ENCODE peak calls at places on chromosomes 5 and 9, in nine cellular contexts. One of them, this sample, is unnamed.

GRCh38 chr9:115118471-115119156 is 657 bp upstream of the TNC start:
- DNase-seq in HL-60: no peak
- DNase-seq in vagina: no peak
- DNase-seq in stomach: peak; percentile 60
- DNase-seq in prostate gland: peak; percentile 69
- DNase-seq in K562: no peak
- DNase-seq in GM12878: no peak
- DNase-seq in breast epithelium: peak; percentile 54
- DNase-seq in transverse colon: peak; percentile 48
- DNase-seq in this sample: no peak

GRCh38 chr5:158911693-158912363 is 187.9 kb downstream of the EBF1 start:
- DNase-seq in HL-60: no peak
- DNase-seq in breast epithelium: no peak
- DNase-seq in transverse colon: no peak
- DNase-seq in GM12878: no peak
- DNase-seq in K562: no peak
- DNase-seq in vagina: no peak
- DNase-seq in stomach: no peak
- DNase-seq in prostate gland: no peak
- DNase-seq in this sample: no peak

GRCh38 chr9:92728831-92729734 is 35.5 kb downstream of the BICD2 start:
- DNase-seq in prostate gland: no peak
- DNase-seq in stomach: peak; percentile 25
- DNase-seq in HL-60: peak; percentile 91
- DNase-seq in breast epithelium: peak; percentile 42
- DNase-seq in GM12878: no peak
- DNase-seq in transverse colon: peak; percentile 52
- DNase-seq in K562: peak; percentile 36
- DNase-seq in vagina: no peak
- DNase-seq in this sample: no peak

GRCh38 chr9:99049228-99049627 is 55.7 kb upstream of the TGFBR1 start:
- DNase-seq in breast epithelium: no peak
- DNase-seq in stomach: no peak
- DNase-seq in K562: no peak
- DNase-seq in transverse colon: no peak
- DNase-seq in prostate gland: no peak
- DNase-seq in HL-60: no peak
- DNase-seq in vagina: no peak
- DNase-seq in GM12878: no peak
- DNase-seq in this sample: no peak

GRCh38 chr5:175889910-175890684 is 18.7 kb downstream of the CPLX2 start:
- DNase-seq in vagina: no peak
- DNase-seq in K562: no peak
- DNase-seq in breast epithelium: no peak
- DNase-seq in GM12878: no peak
- DNase-seq in transverse colon: no peak
- DNase-seq in HL-60: no peak
- DNase-seq in stomach: peak; percentile 53
- DNase-seq in prostate gland: no peak
- DNase-seq in this sample: no peak

GRCh38 chr5:75053286-75054109 is 1.1 kb upstream of the GCNT4 start:
- DNase-seq in stomach: peak; percentile 76
- DNase-seq in vagina: no peak
- DNase-seq in transverse colon: peak; percentile 63
- DNase-seq in breast epithelium: peak; percentile 68
- DNase-seq in HL-60: peak; percentile 7
- DNase-seq in prostate gland: peak; percentile 33
- DNase-seq in K562: peak; percentile 8
- DNase-seq in GM12878: no peak
- DNase-seq in this sample: no peak

GRCh38 chr5:100614308-100614707 is 79.1 kb downstream of the FAM174A start:
- DNase-seq in vagina: no peak
- DNase-seq in K562: no peak
- DNase-seq in prostate gland: no peak
- DNase-seq in GM12878: no peak
- DNase-seq in transverse colon: no peak
- DNase-seq in stomach: no peak
- DNase-seq in breast epithelium: no peak
- DNase-seq in HL-60: no peak
- DNase-seq in this sample: no peak

GRCh38 chr5:140926211-140926902 is at the start of gene PCDHAC1:
- DNase-seq in prostate gland: peak; percentile 35
- DNase-seq in stomach: peak; percentile 66
- DNase-seq in vagina: no peak
- DNase-seq in breast epithelium: peak; percentile 79
- DNase-seq in HL-60: no peak
- DNase-seq in transverse colon: peak; percentile 46
- DNase-seq in K562: no peak
- DNase-seq in GM12878: no peak
- DNase-seq in this sample: no peak

GRCh38 chr5:99105216-99105615 is 176.4 kb upstream of the CHD1 start:
- DNase-seq in breast epithelium: no peak
- DNase-seq in prostate gland: no peak
- DNase-seq in vagina: no peak
- DNase-seq in transverse colon: no peak
- DNase-seq in HL-60: no peak
- DNase-seq in GM12878: no peak
- DNase-seq in K562: no peak
- DNase-seq in stomach: no peak
- DNase-seq in this sample: no peak

GRCh38 chr5:134055015-134055414 is 50.2 kb upstream of the VDAC1 start:
- DNase-seq in prostate gland: no peak
- DNase-seq in HL-60: no peak
- DNase-seq in K562: no peak
- DNase-seq in transverse colon: no peak
- DNase-seq in vagina: no peak
- DNase-seq in GM12878: no peak
- DNase-seq in stomach: no peak
- DNase-seq in breast epithelium: no peak
- DNase-seq in this sample: no peak

GRCh38 chr5:115558388-115558956 is 13.9 kb upstream of the FEM1C start:
- DNase-seq in breast epithelium: no peak
- DNase-seq in K562: no peak
- DNase-seq in GM12878: no peak
- DNase-seq in stomach: peak; percentile 77
- DNase-seq in transverse colon: no peak
- DNase-seq in prostate gland: peak; percentile 75
- DNase-seq in HL-60: no peak
- DNase-seq in vagina: no peak
- DNase-seq in this sample: no peak

GRCh38 chr5:92887254-92887653 is 693.8 kb downstream of the NR2F1-AS1 start:
- DNase-seq in breast epithelium: no peak
- DNase-seq in vagina: no peak
- DNase-seq in K562: no peak
- DNase-seq in GM12878: no peak
- DNase-seq in HL-60: no peak
- DNase-seq in transverse colon: no peak
- DNase-seq in stomach: no peak
- DNase-seq in prostate gland: no peak
- DNase-seq in this sample: no peak

GRCh38 chr9:86061972-86062739 is 37.2 kb downstream of the GOLM1 start:
- DNase-seq in K562: no peak
- DNase-seq in transverse colon: peak; percentile 56
- DNase-seq in prostate gland: no peak
- DNase-seq in stomach: no peak
- DNase-seq in vagina: no peak
- DNase-seq in HL-60: no peak
- DNase-seq in GM12878: no peak
- DNase-seq in breast epithelium: no peak
- DNase-seq in this sample: no peak

DNA sequence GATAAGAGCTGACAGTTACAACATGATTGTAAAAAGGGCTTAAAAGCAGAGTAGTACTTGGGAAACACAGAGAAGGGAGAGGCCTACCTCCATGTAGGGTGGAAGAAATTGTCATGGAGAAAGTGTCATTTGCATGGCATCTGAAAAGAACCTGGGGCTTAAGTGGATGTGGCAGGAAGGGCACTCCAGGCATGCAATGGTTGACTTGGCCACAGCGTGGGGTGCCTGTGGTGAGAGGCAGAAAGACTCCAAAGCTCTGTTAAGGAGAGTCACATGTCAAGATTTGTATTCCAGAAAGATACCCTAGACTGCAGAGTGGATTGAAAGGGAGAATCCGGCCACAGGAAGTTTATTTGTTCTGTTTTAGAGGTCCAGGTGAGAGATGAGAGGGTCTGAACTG is 2.4 kb downstream of the POLR3G start:
- DNase-seq in prostate gland: no peak
- DNase-seq in stomach: no peak
- DNase-seq in GM12878: no peak
- DNase-seq in breast epithelium: no peak
- DNase-seq in HL-60: no peak
- DNase-seq in K562: no peak
- DNase-seq in vagina: no peak
- DNase-seq in transverse colon: no peak
- DNase-seq in this sample: no peak
- TF ChIP-seq POLR2AphosphoS5 in prostate gland: no peak
- TF ChIP-seq POLR2AphosphoS5 in stomach: no peak
- TF ChIP-seq POLR2AphosphoS5 in GM12878: no peak
- TF ChIP-seq POLR2AphosphoS5 in breast epithelium: no peak
- TF ChIP-seq POLR2AphosphoS5 in HL-60: no peak
- TF ChIP-seq POLR2AphosphoS5 in K562: no peak
- TF ChIP-seq POLR2AphosphoS5 in vagina: no peak
- TF ChIP-seq POLR2AphosphoS5 in transverse colon: no peak
- TF ChIP-seq POLR2AphosphoS5 in this sample: no peak

DNA sequence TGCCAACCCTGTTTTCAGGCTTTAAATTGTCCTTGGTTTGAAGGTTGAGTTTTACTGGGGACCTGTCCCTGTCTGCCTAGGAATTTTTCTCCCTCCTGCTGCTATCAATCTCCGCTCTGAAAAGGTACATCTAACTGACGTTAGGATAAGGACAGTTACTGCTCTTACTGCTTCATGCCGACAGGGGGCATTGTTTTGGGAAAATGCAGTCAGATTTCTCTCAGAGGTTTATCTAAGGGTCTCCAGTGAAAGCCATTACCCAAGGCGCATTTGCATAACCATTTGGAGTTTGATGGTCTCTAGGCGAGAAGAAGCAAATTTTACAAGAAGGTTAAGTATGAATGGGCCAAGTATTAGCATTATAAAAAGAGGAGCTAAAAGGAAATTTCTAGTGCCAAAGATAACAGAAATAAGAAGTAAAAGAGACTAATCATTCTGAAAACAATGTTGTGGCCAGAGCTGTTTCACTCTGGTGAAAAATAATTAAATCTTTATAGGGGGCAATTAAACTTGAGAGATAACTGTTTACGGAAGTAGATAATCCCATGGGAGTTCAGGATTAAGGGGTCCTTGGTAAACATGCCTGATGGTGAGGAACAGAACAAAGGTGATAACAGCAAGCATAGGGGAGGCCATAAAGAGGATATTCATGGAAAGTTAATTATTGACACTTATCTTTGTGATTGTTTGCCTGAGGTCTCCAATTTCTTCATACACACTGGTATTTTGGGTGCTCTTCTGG is 605.0 kb downstream of the MTRR start:
- DNase-seq in prostate gland: no peak
- DNase-seq in K562: peak; percentile 27
- DNase-seq in HL-60: no peak
- DNase-seq in stomach: no peak
- DNase-seq in transverse colon: no peak
- DNase-seq in breast epithelium: no peak
- DNase-seq in GM12878: no peak
- DNase-seq in vagina: no peak
- DNase-seq in this sample: no peak
- TF ChIP-seq CTCF in prostate gland: no peak
- TF ChIP-seq CTCF in K562: peak; percentile 29
- TF ChIP-seq CTCF in HL-60: no peak
- TF ChIP-seq CTCF in stomach: no peak
- TF ChIP-seq CTCF in transverse colon: no peak
- TF ChIP-seq CTCF in breast epithelium: no peak
- TF ChIP-seq CTCF in GM12878: no peak
- TF ChIP-seq CTCF in vagina: no peak
- TF ChIP-seq CTCF in this sample: peak; percentile 25

GRCh38 chr9:113955076-113955752 is 79.1 kb downstream of the ZNF618 start:
- DNase-seq in breast epithelium: no peak
- DNase-seq in prostate gland: no peak
- DNase-seq in vagina: no peak
- DNase-seq in K562: no peak
- DNase-seq in GM12878: no peak
- DNase-seq in transverse colon: no peak
- DNase-seq in stomach: no peak
- DNase-seq in HL-60: peak; percentile 58
- DNase-seq in this sample: no peak

GRCh38 chr9:113956901-113957777 is 81.0 kb downstream of the ZNF618 start:
- DNase-seq in transverse colon: no peak
- DNase-seq in GM12878: no peak
- DNase-seq in HL-60: no peak
- DNase-seq in prostate gland: no peak
- DNase-seq in K562: no peak
- DNase-seq in vagina: no peak
- DNase-seq in stomach: no peak
- DNase-seq in breast epithelium: no peak
- DNase-seq in this sample: no peak

GRCh38 chr9:113958556-113958955 is 82.4 kb downstream of the ZNF618 start:
- DNase-seq in vagina: no peak
- DNase-seq in breast epithelium: no peak
- DNase-seq in HL-60: no peak
- DNase-seq in GM12878: no peak
- DNase-seq in stomach: no peak
- DNase-seq in K562: no peak
- DNase-seq in transverse colon: no peak
- DNase-seq in prostate gland: no peak
- DNase-seq in this sample: no peak

GRCh38 chr9:113960748-113961147 is 84.6 kb downstream of the ZNF618 start:
- DNase-seq in prostate gland: no peak
- DNase-seq in K562: no peak
- DNase-seq in stomach: no peak
- DNase-seq in HL-60: no peak
- DNase-seq in vagina: no peak
- DNase-seq in breast epithelium: no peak
- DNase-seq in GM12878: no peak
- DNase-seq in transverse colon: no peak
- DNase-seq in this sample: no peak

GRCh38 chr9:113957778-113958430 is 81.8 kb downstream of the ZNF618 start:
- DNase-seq in breast epithelium: no peak
- DNase-seq in vagina: no peak
- DNase-seq in K562: no peak
- DNase-seq in transverse colon: peak; percentile 27
- DNase-seq in GM12878: no peak
- DNase-seq in HL-60: no peak
- DNase-seq in prostate gland: no peak
- DNase-seq in stomach: no peak
- DNase-seq in this sample: no peak
- TF ChIP-seq POLR2AphosphoS5 in breast epithelium: no peak
- TF ChIP-seq POLR2AphosphoS5 in vagina: no peak
- TF ChIP-seq POLR2AphosphoS5 in K562: no peak
- TF ChIP-seq POLR2AphosphoS5 in transverse colon: no peak
- TF ChIP-seq POLR2AphosphoS5 in GM12878: no peak
- TF ChIP-seq POLR2AphosphoS5 in HL-60: no peak
- TF ChIP-seq POLR2AphosphoS5 in prostate gland: peak; percentile 49
- TF ChIP-seq POLR2AphosphoS5 in stomach: no peak
- TF ChIP-seq POLR2AphosphoS5 in this sample: no peak

DNA sequence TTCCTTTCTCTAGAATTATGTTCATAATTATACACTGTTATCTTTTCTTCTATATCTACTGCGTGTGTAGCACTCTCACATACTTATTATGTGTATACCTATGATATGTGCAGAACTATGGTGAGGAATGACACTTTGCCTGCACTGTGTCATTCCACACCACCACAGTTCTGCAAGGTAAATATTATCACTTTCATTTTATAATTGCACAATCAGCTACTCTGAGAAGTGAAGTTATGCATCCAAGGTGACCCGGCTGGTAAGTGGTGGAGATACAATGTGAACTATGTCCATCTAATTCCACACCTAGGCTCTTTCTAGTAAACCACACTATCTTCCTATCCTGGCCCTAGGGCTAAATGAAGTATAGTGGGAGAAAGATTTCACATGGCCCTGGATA is 170.1 kb upstream of the ATP10B start:
- DNase-seq in breast epithelium: no peak
- DNase-seq in GM12878: no peak
- DNase-seq in transverse colon: no peak
- DNase-seq in prostate gland: no peak
- DNase-seq in stomach: no peak
- DNase-seq in vagina: no peak
- DNase-seq in HL-60: no peak
- DNase-seq in K562: no peak
- DNase-seq in this sample: no peak
- TF ChIP-seq CTCF in breast epithelium: no peak
- TF ChIP-seq CTCF in GM12878: no peak
- TF ChIP-seq CTCF in transverse colon: no peak
- TF ChIP-seq CTCF in prostate gland: no peak
- TF ChIP-seq CTCF in stomach: no peak
- TF ChIP-seq CTCF in vagina: no peak
- TF ChIP-seq CTCF in HL-60: no peak
- TF ChIP-seq CTCF in K562: no peak
- TF ChIP-seq CTCF in this sample: no peak